ENCODE peak calls at places on chromosomes 7 and 10, in eight cellular contexts. U is glutamatergic neuron, K is germinal center, G is iPS DF 6.9, N is ovary, J is posterior vena cava, W is KBM-7, I is AML-193. Y is an unnamed sample.

GRCh38 chr10:62057359-62057758 is 155.9 kb downstream of the ARID5B start:
- DNase-seq in G (no peak), I (no peak), N (no peak), U (no peak), W (no peak), K (no peak), J (no peak), Y (no peak)

GRCh38 chr10:78802866-78803265 is 265.9 kb upstream of the ZMIZ1 start:
- DNase-seq in W (no peak), G (no peak), K (no peak), J (peak), U (no peak), I (no peak), N (peak), Y (no peak)

GRCh38 chr7:93948106-93948505 is 26.6 kb downstream of the GNG11 start:
- DNase-seq in U (no peak), K (no peak), I (no peak), N (no peak), W (no peak), J (no peak), G (no peak), Y (no peak)

GRCh38 chr10:79137404-79137803 is 68.6 kb downstream of the ZMIZ1 start:
- DNase-seq in G (no peak), J (no peak), W (no peak), K (no peak), N (no peak), U (no peak), I (no peak), Y (no peak)

GRCh38 chr10:88783734-88784133 is 18.8 kb upstream of the LIPM start:
- DNase-seq in W (no peak), U (no peak), G (no peak), K (no peak), J (no peak), N (no peak), I (no peak), Y (peak)

GRCh38 chr10:126014309-126014708 is 117.9 kb downstream of the FANK1 start:
- DNase-seq in G (no peak), N (no peak), I (no peak), K (no peak), W (no peak), U (no peak), J (no peak), Y (no peak)

GRCh38 chr7:2072042-2072441 is 160.7 kb downstream of the MAD1L1 start:
- DNase-seq in I (no peak), G (no peak), J (no peak), U (no peak), N (no peak), K (peak), W (no peak), Y (no peak)

GRCh38 chr10:78513330-78513729 is 479.7 kb downstream of the RPS24 start:
- DNase-seq in U (no peak), K (no peak), J (no peak), W (no peak), I (no peak), N (no peak), G (no peak), Y (no peak)

GRCh38 chr10:132186488-132187413 is at the start of gene DPYSL4:
- DNase-seq in G (no peak), J (no peak), N (no peak), W (peak), K (peak), I (no peak), U (peak), Y (no peak)

GRCh38 chr7:73969991-73970390 is 58.0 kb upstream of the ELN start:
- DNase-seq in W (no peak), K (no peak), U (no peak), G (no peak), I (no peak), N (no peak), J (no peak), Y (no peak)

GRCh38 chr10:3136763-3137611 is 35.6 kb downstream of the PITRM1 start:
- DNase-seq in U (no peak), I (no peak), J (peak), K (no peak), N (peak), G (no peak), W (no peak), Y (no peak)

Y was measured in NCI-H226.